ENCODE peak calls at places on chromosomes 13 and 19, in five cellular contexts. B is CD8-positive, alpha-beta memory T cell; N is GM12865; Q is WERI-Rb-1; C is NT2/D1. M is an unnamed sample.

GRCh38 chr13:64186503-64186902 is 2770.9 kb upstream of the PCDH20 start:
- DNase-seq in B (no peak), N (no peak), Q (no peak), C (no peak), M (no peak)

GRCh38 chr13:46354143-46355087 is 32.6 kb downstream of the RUBCNL start:
- DNase-seq in B (no peak), N (peak), Q (no peak), C (no peak), M (no peak)

GRCh38 chr19:5563941-5564612 is 3.7 kb downstream of the TINCR start:
- DNase-seq in B (no peak), N (no peak), Q (no peak), C (no peak), M (no peak)

GRCh38 chr19:49017041-49017665 is at the start of gene LHB:
- DNase-seq in B (no peak), N (no peak), Q (no peak), C (no peak), M (no peak)

GRCh38 chr13:114131581-114132418 is 623 bp downstream of the RASA3 start:
- DNase-seq in B (peak), N (peak), Q (no peak), C (no peak), M (no peak)

GRCh38 chr13:38703255-38703654 is 16.4 kb downstream of the FREM2 start:
- DNase-seq in B (no peak), N (no peak), Q (no peak), C (no peak), M (no peak)

GRCh38 chr19:50981587-50982146 is 2.0 kb downstream of the KLK7 start:
- DNase-seq in B (no peak), N (no peak), Q (no peak), C (no peak), M (no peak)

GRCh38 chr19:4454952-4455738 is 2.4 kb downstream of the UBXN6 start:
- DNase-seq in B (no peak), N (no peak), Q (no peak), C (no peak), M (no peak)

GRCh38 chr13:88544836-88545235 is 873.7 kb downstream of the SLITRK5 start:
- DNase-seq in B (no peak), N (no peak), Q (no peak), C (no peak), M (no peak)

GRCh38 chr13:86725105-86725504 is 925.9 kb upstream of the SLITRK6 start:
- DNase-seq in B (no peak), N (no peak), Q (peak), C (peak), M (no peak)

GRCh38 chr19:10010247-10010691 is at the start of gene COL5A3:
- DNase-seq in B (no peak), N (no peak), Q (no peak), C (no peak), M (no peak)

GRCh38 chr19:18063463-18063862 is 23.3 kb downstream of the IL12RB1 start:
- DNase-seq in B (peak), N (peak), Q (peak), C (peak), M (no peak)

GRCh38 chr13:108733141-108733540 is 103.7 kb downstream of the MYO16 start:
- DNase-seq in B (no peak), N (no peak), Q (no peak), C (no peak), M (no peak)

GRCh38 chr13:47109028-47109427 is 212.2 kb upstream of the HTR2A start:
- DNase-seq in B (no peak), N (peak), Q (no peak), C (no peak), M (no peak)

GRCh38 chr19:45793178-45793564 is 526 bp upstream of the DMWD start:
- DNase-seq in B (no peak), N (no peak), Q (no peak), C (no peak), M (no peak)

GRCh38 chr19:43804443-43804842 is 2.2 kb upstream of the LYPD5 start:
- DNase-seq in B (no peak), N (no peak), Q (no peak), C (no peak), M (no peak)

GRCh38 chr19:23075031-23075733 is 41.6 kb upstream of the ZNF730 start:
- DNase-seq in B (no peak), N (peak), Q (peak), C (peak), M (no peak)

GRCh38 chr19:54325194-54325621 is 12.2 kb upstream of the LILRA5 start:
- DNase-seq in B (peak), N (peak), Q (no peak), C (peak), M (peak)

GRCh38 chr13:99980201-99981114 is 1.1 kb upstream of the ZIC2 start:
- DNase-seq in B (no peak), N (peak), Q (peak), C (no peak), M (peak)
- H3K4me3 ChIP-seq in B (no peak), N (peak), Q (peak), C (peak), M (peak)

GRCh38 chr19:46821512-46822359 is 28.9 kb downstream of the AP2S1 start:
- DNase-seq in B (peak), N (peak), Q (peak), C (no peak), M (no peak)
- H3K4me3 ChIP-seq in B (no peak), N (peak), Q (no peak), C (no peak), M (no peak)

GRCh38 chr13:35916186-35916585 is 215.0 kb downstream of the DCLK1 start:
- DNase-seq in B (no peak), N (no peak), Q (no peak), C (no peak), M (peak)

GRCh38 chr13:35917252-35917941 is 213.8 kb downstream of the DCLK1 start:
- DNase-seq in B (no peak), N (peak), Q (no peak), C (no peak), M (no peak)

GRCh38 chr13:35914662-35915061 is 216.5 kb downstream of the DCLK1 start:
- DNase-seq in B (no peak), N (no peak), Q (no peak), C (no peak), M (no peak)

GRCh38 chr13:35920816-35921215 is 210.4 kb downstream of the DCLK1 start:
- DNase-seq in B (no peak), N (no peak), Q (no peak), C (no peak), M (no peak)

DNA sequence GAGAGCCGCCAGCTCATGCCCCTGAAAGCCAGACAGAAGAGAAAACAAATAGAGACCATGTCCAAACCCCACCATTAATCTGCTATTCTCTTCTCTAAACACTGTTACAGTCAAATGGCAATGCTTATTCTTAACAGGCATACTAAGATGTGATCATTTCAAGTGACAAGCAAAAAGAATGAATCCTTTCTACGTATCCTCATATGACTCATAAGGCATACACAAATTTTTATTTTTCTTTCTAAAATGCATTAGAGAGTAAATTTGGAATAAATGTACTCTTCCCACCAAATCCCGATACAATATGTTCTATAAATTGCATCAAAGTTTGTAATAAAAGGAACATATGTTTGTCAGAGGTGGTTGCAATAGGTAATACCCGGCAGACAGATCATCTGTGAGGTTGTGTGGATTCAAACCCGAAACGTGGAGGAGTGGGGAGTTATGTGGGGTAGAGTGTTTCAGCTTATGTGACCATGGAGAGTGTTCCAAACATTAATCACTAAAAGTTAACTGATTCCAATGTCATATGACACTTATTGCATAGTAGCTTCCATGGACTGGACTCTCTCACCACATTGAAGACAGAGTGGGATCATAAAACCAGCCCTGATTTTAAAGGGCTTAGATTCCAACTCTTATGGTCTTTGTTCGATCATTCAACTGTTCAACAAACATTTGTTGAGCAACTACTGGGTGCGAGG is 213.1 kb downstream of the DCLK1 start:
- DNase-seq in B (no peak), N (no peak), Q (no peak), C (no peak), M (no peak)
- H3K4me3 ChIP-seq in B (no peak), N (no peak), Q (no peak), C (no peak), M (no peak)

DNA sequence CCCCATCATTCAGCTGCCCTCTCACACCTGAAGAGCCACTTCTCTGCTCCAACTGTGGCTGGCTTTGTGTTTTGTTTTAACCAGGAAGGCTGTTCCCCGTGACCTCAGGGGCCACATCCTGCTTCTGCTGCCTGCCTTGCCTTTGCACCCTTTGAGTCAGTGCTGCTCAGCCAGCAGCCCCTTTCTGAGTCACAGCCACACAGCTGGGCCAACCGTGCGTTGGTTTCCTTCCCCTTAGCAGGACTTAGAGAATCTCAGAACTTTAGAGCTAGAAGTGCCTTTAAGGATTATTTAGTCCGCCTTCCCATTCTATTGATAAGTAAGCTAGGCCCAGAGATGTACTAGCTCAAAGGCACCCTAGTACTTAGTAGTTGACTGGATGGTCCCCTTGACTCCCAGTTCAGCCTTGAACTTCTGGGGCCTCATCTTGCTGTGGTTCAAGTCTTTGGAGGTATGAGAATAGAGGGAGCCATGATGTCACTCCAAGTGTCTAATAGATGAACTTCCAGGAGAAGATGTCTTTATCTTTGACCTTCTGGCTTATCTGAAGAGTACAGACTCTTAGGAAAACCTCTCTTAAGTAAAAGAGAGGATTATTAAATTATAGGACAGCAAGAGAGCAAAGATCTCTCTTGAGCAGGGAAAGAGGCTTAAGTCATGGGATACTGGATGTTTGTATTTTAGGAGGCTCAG is 8.0 kb downstream of the RGCC start:
- DNase-seq in B (peak), N (peak), Q (no peak), C (no peak), M (no peak)
- H3K4me3 ChIP-seq in B (peak), N (no peak), Q (no peak), C (no peak), M (no peak)

GRCh38 chr13:98921015-98921414 is 56.8 kb downstream of the DOCK9 start:
- DNase-seq in B (no peak), N (peak), Q (no peak), C (no peak), M (no peak)

GRCh38 chr13:98923641-98924397 is 54.0 kb downstream of the DOCK9 start:
- DNase-seq in B (no peak), N (no peak), Q (peak), C (no peak), M (peak)

GRCh38 chr13:98919566-98919965 is 58.3 kb downstream of the DOCK9 start:
- DNase-seq in B (no peak), N (peak), Q (peak), C (no peak), M (no peak)

GRCh38 chr13:98922306-98922705 is 55.6 kb downstream of the DOCK9 start:
- DNase-seq in B (no peak), N (no peak), Q (no peak), C (no peak), M (no peak)

GRCh38 chr13:98921786-98922185 is 56.1 kb downstream of the DOCK9 start:
- DNase-seq in B (no peak), N (no peak), Q (no peak), C (no peak), M (no peak)
- H3K4me3 ChIP-seq in B (no peak), N (no peak), Q (no peak), C (no peak), M (no peak)

DNA sequence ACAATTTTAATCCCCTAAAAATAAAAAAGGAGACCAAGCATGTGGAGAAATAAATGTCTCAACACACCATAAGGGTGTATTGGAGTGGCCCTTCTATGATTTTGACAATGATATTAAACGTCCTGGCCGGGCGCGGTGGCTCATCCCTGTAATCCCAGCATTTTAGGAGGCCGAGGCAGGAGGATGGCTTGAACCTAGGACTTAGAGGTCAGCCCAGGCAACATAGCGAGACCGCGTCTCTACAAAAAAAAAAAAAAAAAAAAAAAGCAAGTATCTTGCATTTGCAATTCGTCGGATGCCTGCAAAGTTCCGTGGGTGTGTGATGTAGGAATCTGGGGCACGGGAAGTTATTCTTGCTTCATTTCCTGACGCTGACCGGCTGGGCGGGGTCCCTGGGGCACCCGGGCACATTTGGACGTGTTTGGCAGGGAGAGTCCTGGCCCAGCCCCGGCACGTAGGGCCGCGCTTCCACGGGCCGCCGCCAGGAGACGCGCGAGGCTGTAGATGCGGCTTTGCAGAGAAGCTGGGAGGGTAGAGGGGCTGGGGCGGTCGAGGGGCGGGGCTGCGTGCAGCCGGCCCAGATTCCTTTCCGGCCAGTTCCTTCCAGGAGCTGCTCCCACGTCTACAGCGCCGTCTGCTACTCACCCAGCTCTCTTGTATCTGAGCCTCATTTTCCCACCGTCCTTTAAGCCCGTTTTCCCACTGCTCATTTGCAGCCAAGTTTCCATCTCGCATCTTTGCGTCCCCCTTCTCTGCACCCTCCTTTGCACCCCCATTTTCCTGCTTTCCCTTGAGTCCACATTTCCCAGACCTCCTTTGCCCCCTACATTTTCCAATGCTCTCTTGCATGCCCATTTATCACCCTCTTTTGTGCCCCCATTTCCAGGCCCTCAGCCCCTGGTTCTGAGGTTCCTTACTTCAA is 2.2 kb upstream of the TSPAN16 start:
- DNase-seq in B (peak), N (peak), Q (peak), C (peak), M (peak)
- H3K4me3 ChIP-seq in B (no peak), N (no peak), Q (peak), C (peak), M (peak)

GRCh38 chr19:42177686-42178019 is 39.8 kb downstream of the DEDD2 start:
- DNase-seq in B (no peak), N (no peak), Q (no peak), C (no peak), M (no peak)

GRCh38 chr19:42176649-42176989 is 40.9 kb downstream of the DEDD2 start:
- DNase-seq in B (no peak), N (no peak), Q (no peak), C (no peak), M (no peak)

GRCh38 chr19:42175335-42175734 is 42.1 kb downstream of the DEDD2 start:
- DNase-seq in B (no peak), N (no peak), Q (no peak), C (no peak), M (no peak)

GRCh38 chr19:42176990-42177685 is 40.3 kb downstream of the DEDD2 start:
- DNase-seq in B (peak), N (peak), Q (peak), C (peak), M (peak)

GRCh38 chr19:42175952-42176648 is 41.4 kb downstream of the DEDD2 start:
- DNase-seq in B (no peak), N (no peak), Q (peak), C (peak), M (peak)
- H3K4me3 ChIP-seq in B (peak), N (no peak), Q (peak), C (peak), M (peak)

DNA sequence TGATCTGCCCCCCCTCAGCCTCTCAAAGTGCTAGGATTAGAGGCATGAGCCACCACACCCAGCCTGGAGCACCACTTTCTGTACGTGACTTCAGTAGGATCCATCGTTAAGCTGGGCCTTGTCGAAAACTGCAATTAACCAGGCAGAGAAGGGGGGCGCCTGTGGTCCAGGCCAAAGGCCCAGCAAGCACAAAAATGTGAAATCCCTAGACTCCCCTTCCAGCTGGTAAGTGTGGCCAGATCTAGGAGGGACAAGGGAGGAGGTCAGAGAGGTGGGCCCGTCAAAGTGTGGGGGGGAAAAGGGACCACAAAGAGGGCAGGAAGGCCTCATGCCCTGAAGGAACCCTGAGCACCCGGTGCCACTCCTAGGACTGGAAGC is 13.8 kb downstream of the DDX39A start:
- DNase-seq in B (no peak), N (no peak), Q (no peak), C (no peak), M (no peak)
- H3K4me3 ChIP-seq in B (no peak), N (no peak), Q (no peak), C (peak), M (no peak)